ENCODE peak calls at places on chromosomes 4 and X, in seven cellular contexts. One of them, this sample, is unnamed.

GRCh38 chrX:44937606-44938005 is 64.6 kb downstream of the KDM6A start:
- DNase-seq in A549: no peak
- DNase-seq in GM12878: no peak
- DNase-seq in H1: no peak
- DNase-seq in HepG2: no peak
- DNase-seq in SK-N-SH: no peak
- DNase-seq in K562: no peak
- DNase-seq in this sample: no peak

GRCh38 chrX:3516051-3516541 is 169.6 kb upstream of the MXRA5 start:
- DNase-seq in SK-N-SH: no peak
- DNase-seq in GM12878: no peak
- DNase-seq in K562: no peak
- DNase-seq in H1: no peak
- DNase-seq in A549: no peak
- DNase-seq in HepG2: no peak
- DNase-seq in this sample: peak

GRCh38 chr4:28675582-28675981 is 1814.9 kb downstream of the STIM2 start:
- DNase-seq in GM12878: no peak
- DNase-seq in H1: no peak
- DNase-seq in A549: no peak
- DNase-seq in SK-N-SH: no peak
- DNase-seq in HepG2: no peak
- DNase-seq in K562: no peak
- DNase-seq in this sample: peak

GRCh38 chr4:138636791-138637190 is 378.8 kb upstream of the NOCT start:
- DNase-seq in A549: no peak
- DNase-seq in H1: no peak
- DNase-seq in SK-N-SH: no peak
- DNase-seq in HepG2: no peak
- DNase-seq in K562: no peak
- DNase-seq in GM12878: no peak
- DNase-seq in this sample: no peak

GRCh38 chrX:46912098-46912672 is at the start of gene JADE3:
- DNase-seq in K562: peak
- DNase-seq in GM12878: no peak
- DNase-seq in H1: peak
- DNase-seq in SK-N-SH: peak
- DNase-seq in HepG2: peak
- DNase-seq in A549: peak
- DNase-seq in this sample: peak

GRCh38 chrX:151370906-151371305 is 26.1 kb upstream of the VMA21 start:
- DNase-seq in HepG2: peak
- DNase-seq in H1: no peak
- DNase-seq in A549: peak
- DNase-seq in K562: peak
- DNase-seq in SK-N-SH: peak
- DNase-seq in GM12878: no peak
- DNase-seq in this sample: no peak

GRCh38 chr4:7172946-7173345 is 19.4 kb upstream of the SORCS2 start:
- DNase-seq in A549: no peak
- DNase-seq in GM12878: no peak
- DNase-seq in H1: no peak
- DNase-seq in HepG2: no peak
- DNase-seq in K562: no peak
- DNase-seq in SK-N-SH: no peak
- DNase-seq in this sample: no peak

GRCh38 chrX:137236837-137237236 is 203.0 kb upstream of the GPR101 start:
- DNase-seq in HepG2: no peak
- DNase-seq in K562: no peak
- DNase-seq in SK-N-SH: no peak
- DNase-seq in A549: no peak
- DNase-seq in GM12878: no peak
- DNase-seq in H1: no peak
- DNase-seq in this sample: no peak

GRCh38 chrX:142084611-142085010 is 120.5 kb downstream of the MAGEC2 start:
- DNase-seq in HepG2: no peak
- DNase-seq in A549: no peak
- DNase-seq in K562: no peak
- DNase-seq in GM12878: no peak
- DNase-seq in SK-N-SH: no peak
- DNase-seq in H1: no peak
- DNase-seq in this sample: no peak

GRCh38 chr4:59540311-59540710 is 1659.8 kb upstream of the ADGRL3 start:
- DNase-seq in SK-N-SH: no peak
- DNase-seq in K562: no peak
- DNase-seq in H1: no peak
- DNase-seq in HepG2: peak
- DNase-seq in GM12878: no peak
- DNase-seq in A549: no peak
- DNase-seq in this sample: no peak

GRCh38 chr4:6987566-6987920 is 55.6 kb upstream of the TADA2B start:
- DNase-seq in K562: peak
- DNase-seq in GM12878: no peak
- DNase-seq in HepG2: no peak
- DNase-seq in H1: no peak
- DNase-seq in A549: no peak
- DNase-seq in SK-N-SH: no peak
- DNase-seq in this sample: peak

GRCh38 chrX:110915120-110915519 is 119.5 kb upstream of the CHRDL1 start:
- DNase-seq in K562: no peak
- DNase-seq in H1: no peak
- DNase-seq in HepG2: no peak
- DNase-seq in GM12878: no peak
- DNase-seq in SK-N-SH: no peak
- DNase-seq in A549: no peak
- DNase-seq in this sample: peak

GRCh38 chrX:136684120-136684519 is 36.2 kb downstream of the CD40LG start:
- DNase-seq in H1: no peak
- DNase-seq in SK-N-SH: no peak
- DNase-seq in GM12878: no peak
- DNase-seq in K562: no peak
- DNase-seq in HepG2: no peak
- DNase-seq in A549: no peak
- DNase-seq in this sample: no peak

GRCh38 chr4:188903995-188904394 is 764.8 kb downstream of the TRIML1 start:
- DNase-seq in K562: no peak
- DNase-seq in HepG2: no peak
- DNase-seq in A549: no peak
- DNase-seq in H1: no peak
- DNase-seq in GM12878: no peak
- DNase-seq in SK-N-SH: no peak
- DNase-seq in this sample: peak

GRCh38 chr4:74624351-74625151 is 169.8 kb downstream of the BTC start:
- DNase-seq in GM12878: no peak
- DNase-seq in A549: peak
- DNase-seq in SK-N-SH: no peak
- DNase-seq in HepG2: peak
- DNase-seq in H1: no peak
- DNase-seq in K562: no peak
- DNase-seq in this sample: peak

GRCh38 chr4:105878668-105879067 is 16.6 kb upstream of the NPNT start:
- DNase-seq in A549: no peak
- DNase-seq in H1: no peak
- DNase-seq in GM12878: no peak
- DNase-seq in K562: no peak
- DNase-seq in SK-N-SH: no peak
- DNase-seq in HepG2: no peak
- DNase-seq in this sample: no peak

GRCh38 chr4:5923306-5923830 is 30.5 kb upstream of the CRMP1 start:
- DNase-seq in GM12878: no peak
- DNase-seq in A549: no peak
- DNase-seq in SK-N-SH: no peak
- DNase-seq in K562: no peak
- DNase-seq in H1: no peak
- DNase-seq in HepG2: no peak
- DNase-seq in this sample: no peak

GRCh38 chr4:85928775-85929585 is 430.9 kb downstream of the MAPK10 start:
- DNase-seq in HepG2: peak
- DNase-seq in H1: no peak
- DNase-seq in SK-N-SH: no peak
- DNase-seq in GM12878: peak
- DNase-seq in A549: no peak
- DNase-seq in K562: no peak
- DNase-seq in this sample: peak

GRCh38 chr4:26048378-26048882 is 134.4 kb downstream of the SMIM20 start:
- DNase-seq in A549: no peak
- DNase-seq in K562: no peak
- DNase-seq in GM12878: no peak
- DNase-seq in HepG2: no peak
- DNase-seq in H1: no peak
- DNase-seq in SK-N-SH: peak
- DNase-seq in this sample: peak

GRCh38 chrX:19127649-19128168 is 5.4 kb upstream of the ADGRG2 start:
- DNase-seq in HepG2: no peak
- DNase-seq in SK-N-SH: no peak
- DNase-seq in H1: no peak
- DNase-seq in A549: no peak
- DNase-seq in K562: no peak
- DNase-seq in GM12878: no peak
- DNase-seq in this sample: no peak

GRCh38 chr4:81426770-81427604 is 44.7 kb downstream of the RASGEF1B start:
- DNase-seq in HepG2: no peak
- DNase-seq in GM12878: no peak
- DNase-seq in SK-N-SH: no peak
- DNase-seq in H1: no peak
- DNase-seq in K562: no peak
- DNase-seq in A549: no peak
- DNase-seq in this sample: peak

GRCh38 chr4:2819244-2820215 is 24.1 kb upstream of the ADD1 start:
- DNase-seq in A549: no peak
- DNase-seq in SK-N-SH: no peak
- DNase-seq in HepG2: no peak
- DNase-seq in GM12878: no peak
- DNase-seq in K562: no peak
- DNase-seq in H1: no peak
- DNase-seq in this sample: no peak

GRCh38 chr4:13733817-13734216 is 106.3 kb upstream of the BOD1L1 start:
- DNase-seq in H1: no peak
- DNase-seq in HepG2: no peak
- DNase-seq in GM12878: no peak
- DNase-seq in SK-N-SH: peak
- DNase-seq in A549: no peak
- DNase-seq in K562: no peak
- DNase-seq in this sample: no peak

GRCh38 chrX:1239681-1240142 is 27.3 kb upstream of the CRLF2 start:
- DNase-seq in GM12878: peak
- DNase-seq in A549: no peak
- DNase-seq in H1: no peak
- DNase-seq in HepG2: no peak
- DNase-seq in K562: no peak
- DNase-seq in SK-N-SH: no peak
- DNase-seq in this sample: no peak

GRCh38 chr4:65917486-65917885 is 247.2 kb upstream of the EPHA5 start:
- DNase-seq in A549: no peak
- DNase-seq in GM12878: no peak
- DNase-seq in SK-N-SH: no peak
- DNase-seq in H1: no peak
- DNase-seq in HepG2: no peak
- DNase-seq in K562: no peak
- DNase-seq in this sample: no peak

GRCh38 chr4:119623025-119623424 is 5.6 kb downstream of the PDE5A start:
- DNase-seq in HepG2: no peak
- DNase-seq in K562: no peak
- DNase-seq in H1: no peak
- DNase-seq in A549: no peak
- DNase-seq in SK-N-SH: no peak
- DNase-seq in GM12878: no peak
- DNase-seq in this sample: peak

GRCh38 chrX:154516655-154517100 is 646 bp upstream of the FAM3A start:
- DNase-seq in H1: no peak
- DNase-seq in A549: no peak
- DNase-seq in K562: no peak
- DNase-seq in GM12878: no peak
- DNase-seq in SK-N-SH: no peak
- DNase-seq in HepG2: no peak
- DNase-seq in this sample: peak

GRCh38 chr4:13384055-13384454 is 100.1 kb downstream of the RAB28 start:
- DNase-seq in K562: no peak
- DNase-seq in SK-N-SH: no peak
- DNase-seq in GM12878: no peak
- DNase-seq in A549: no peak
- DNase-seq in H1: no peak
- DNase-seq in HepG2: no peak
- DNase-seq in this sample: no peak

GRCh38 chrX:151402719-151403390 is 5.8 kb downstream of the VMA21 start:
- DNase-seq in H1: no peak
- DNase-seq in SK-N-SH: peak
- DNase-seq in A549: no peak
- DNase-seq in K562: no peak
- DNase-seq in HepG2: no peak
- DNase-seq in GM12878: no peak
- DNase-seq in this sample: no peak

DNA sequence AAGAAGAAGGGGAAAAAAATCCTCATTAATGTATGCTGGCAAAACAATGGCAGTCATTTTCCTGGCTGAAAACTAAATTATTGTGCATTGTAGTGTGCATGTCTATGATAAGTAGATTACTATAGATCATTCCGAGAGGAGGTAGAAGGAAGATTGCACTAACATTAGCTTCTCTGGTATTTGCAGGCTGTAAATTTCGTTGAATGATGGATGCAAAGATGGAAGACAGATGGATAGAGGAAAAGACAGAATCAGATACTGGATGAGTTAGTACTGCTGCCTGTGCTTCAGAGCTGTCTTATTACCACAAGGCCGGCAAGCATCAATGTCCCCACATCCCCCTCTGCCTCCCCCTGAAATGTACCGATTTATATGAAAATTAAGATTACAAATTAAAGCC is 17.8 kb downstream of the NAA11 start:
- DNase-seq in K562: no peak
- DNase-seq in H1: no peak
- DNase-seq in SK-N-SH: no peak
- DNase-seq in HepG2: no peak
- DNase-seq in A549: no peak
- DNase-seq in GM12878: no peak
- DNase-seq in this sample: no peak
- TF ChIP-seq RFX5 in K562: no peak
- TF ChIP-seq RFX5 in H1: no peak
- TF ChIP-seq RFX5 in SK-N-SH: no peak
- TF ChIP-seq RFX5 in HepG2: no peak
- TF ChIP-seq RFX5 in A549: no peak
- TF ChIP-seq RFX5 in GM12878: no peak
- TF ChIP-seq RFX5 in this sample: no peak

GRCh38 chrX:76148011-76148665 is 24.7 kb upstream of the PBDC1 start:
- DNase-seq in HepG2: peak
- DNase-seq in A549: no peak
- DNase-seq in SK-N-SH: no peak
- DNase-seq in GM12878: peak
- DNase-seq in H1: no peak
- DNase-seq in K562: no peak
- DNase-seq in this sample: peak
- TF ChIP-seq RFX5 in HepG2: no peak
- TF ChIP-seq RFX5 in A549: no peak
- TF ChIP-seq RFX5 in SK-N-SH: no peak
- TF ChIP-seq RFX5 in GM12878: no peak
- TF ChIP-seq RFX5 in H1: no peak
- TF ChIP-seq RFX5 in K562: no peak
- TF ChIP-seq RFX5 in this sample: no peak

GRCh38 chrX:135396109-135396508 is 25.6 kb upstream of the SMIM10L2A start:
- DNase-seq in HepG2: no peak
- DNase-seq in A549: no peak
- DNase-seq in K562: no peak
- DNase-seq in GM12878: no peak
- DNase-seq in SK-N-SH: no peak
- DNase-seq in H1: no peak
- DNase-seq in this sample: peak
- TF ChIP-seq RFX5 in HepG2: no peak
- TF ChIP-seq RFX5 in A549: no peak
- TF ChIP-seq RFX5 in K562: no peak
- TF ChIP-seq RFX5 in GM12878: no peak
- TF ChIP-seq RFX5 in SK-N-SH: no peak
- TF ChIP-seq RFX5 in H1: no peak
- TF ChIP-seq RFX5 in this sample: no peak

GRCh38 chr4:102623622-102624021 is 122.5 kb downstream of the NFKB1 start:
- DNase-seq in HepG2: peak
- DNase-seq in GM12878: no peak
- DNase-seq in A549: peak
- DNase-seq in K562: no peak
- DNase-seq in SK-N-SH: peak
- DNase-seq in H1: no peak
- DNase-seq in this sample: peak
- TF ChIP-seq RFX5 in HepG2: no peak
- TF ChIP-seq RFX5 in GM12878: no peak
- TF ChIP-seq RFX5 in A549: no peak
- TF ChIP-seq RFX5 in K562: no peak
- TF ChIP-seq RFX5 in SK-N-SH: no peak
- TF ChIP-seq RFX5 in H1: no peak
- TF ChIP-seq RFX5 in this sample: no peak

This sample was measured in IMR-90.